ENCODE peak calls at places on chromosomes 11 and 22, in four cellular contexts. E, Q, X and C are unnamed samples. For H3K4me1, the result is how much of the 10 kb centered on the place peaks cover.

GRCh38 chr11:121063728-121064127 is 37.3 kb upstream of the TECTA start:
- DNase-seq in E (no peak), Q (no peak), X (no peak), C (no peak)

GRCh38 chr11:11016123-11016522 is 158.3 kb upstream of the ZBED5 start:
- DNase-seq in E (no peak), Q (no peak), X (no peak), C (no peak)

GRCh38 chr11:95245038-95245437 is 14.0 kb upstream of the SESN3 start:
- DNase-seq in E (no peak), Q (no peak), X (no peak), C (no peak)

GRCh38 chr11:63867511-63867910 is 28.6 kb downstream of the MARK2 start:
- DNase-seq in E (no peak), Q (no peak), X (no peak), C (no peak)

GRCh38 chr11:122910775-122911174 is 28.2 kb downstream of the JHY start:
- DNase-seq in E (no peak), Q (no peak), X (no peak), C (no peak)

GRCh38 chr11:111974451-111974850 is 37.3 kb downstream of the DIXDC1 start:
- DNase-seq in E (no peak), Q (no peak), X (no peak), C (no peak)

GRCh38 chr11:59187587-59187986 is 15.7 kb downstream of the DTX4 start:
- DNase-seq in E (no peak), Q (peak), X (peak), C (no peak)

GRCh38 chr11:77026236-77026635 is 8.0 kb upstream of the B3GNT6 start:
- DNase-seq in E (no peak), Q (no peak), X (no peak), C (no peak)

GRCh38 chr11:120546312-120547205 is 35.0 kb downstream of the GRIK4 start:
- DNase-seq in E (no peak), Q (peak), X (no peak), C (peak)

GRCh38 chr11:10305964-10306918 is 1.4 kb downstream of the ADM start:
- DNase-seq in E (no peak), Q (no peak), X (no peak), C (no peak)

GRCh38 chr11:91664521-91664920 is 560.1 kb upstream of the FAT3 start:
- DNase-seq in E (no peak), Q (no peak), X (no peak), C (no peak)

GRCh38 chr11:118625036-118625690 is 17.7 kb downstream of the PHLDB1 start:
- DNase-seq in E (no peak), Q (no peak), X (no peak), C (no peak)

GRCh38 chr11:33778682-33779081 is 4.4 kb upstream of the FBXO3 start:
- DNase-seq in E (no peak), Q (no peak), X (no peak), C (no peak)

DNA sequence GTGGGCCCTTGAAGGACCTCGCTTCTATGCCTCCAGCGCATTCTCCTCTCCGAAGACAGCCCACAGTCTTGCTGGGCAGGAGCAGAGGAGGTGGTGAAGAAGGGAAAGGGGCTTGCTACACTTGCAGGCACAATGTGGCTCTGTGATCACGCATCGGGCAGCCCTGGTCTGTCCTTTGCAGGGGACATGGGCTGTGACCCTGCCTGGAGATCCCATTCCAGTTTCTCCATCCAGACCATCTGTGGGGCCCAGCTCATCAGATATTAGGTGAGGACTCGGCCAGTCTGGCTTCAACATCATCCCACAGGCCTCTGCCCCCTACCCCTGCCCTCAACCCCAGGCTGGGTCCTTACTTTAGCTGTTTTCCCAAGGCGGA is 786 bp downstream of the APOA1 start:
- DNase-seq in E (no peak), Q (no peak), X (no peak), C (no peak)
- H3K4me3 ChIP-seq in E (no peak), Q (no peak), X (no peak), C (no peak)

DNA sequence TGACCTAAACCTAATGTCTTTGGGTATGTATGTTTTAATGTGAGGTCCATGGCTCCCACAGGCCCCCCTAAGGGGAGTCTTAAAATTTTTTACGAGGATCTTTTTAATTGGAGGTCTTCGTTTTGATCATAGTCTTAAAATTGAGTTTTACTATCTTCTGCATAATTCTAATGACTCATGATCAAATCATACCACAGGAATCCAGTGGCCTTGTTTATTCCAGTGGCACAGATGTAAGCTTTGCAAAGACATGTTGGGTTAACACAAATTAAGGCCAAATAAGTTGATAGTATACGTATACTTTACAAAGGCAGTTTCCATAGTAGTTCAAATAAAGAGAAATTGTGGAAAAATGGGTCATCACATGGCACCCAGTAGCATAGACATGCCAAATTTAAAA is 33.9 kb upstream of the FJX1 start:
- DNase-seq in E (no peak), Q (no peak), X (no peak), C (no peak)
- H3K27ac ChIP-seq in E (no peak), Q (no peak), X (no peak), C (no peak)

GRCh38 chr22:23547818-23548500 is 32.1 kb downstream of the IGLL1 start:
- DNase-seq in E (no peak), Q (no peak), X (peak), C (peak)

GRCh38 chr22:23548501-23549197 is 31.4 kb downstream of the IGLL1 start:
- DNase-seq in E (no peak), Q (no peak), X (peak), C (no peak)

GRCh38 chr22:23549198-23549595 is 30.9 kb downstream of the IGLL1 start:
- DNase-seq in E (no peak), Q (no peak), X (peak), C (no peak)

GRCh38 chr22:23551385-23551784 is 28.7 kb downstream of the IGLL1 start:
- DNase-seq in E (no peak), Q (no peak), X (no peak), C (no peak)

GRCh38 chr22:23550049-23550650 is 29.9 kb downstream of the IGLL1 start:
- DNase-seq in E (no peak), Q (no peak), X (no peak), C (no peak)
- H3K4me1 ChIP-seq in E (under half), Q (under half), X (under half), C (under half)

GRCh38 chr22:49948958-49949913 is 11.3 kb upstream of the PIM3 start:
- DNase-seq in E (no peak), Q (no peak), X (peak), C (no peak)
- H3K4me3 ChIP-seq in E (no peak), Q (no peak), X (peak), C (no peak)